ENCODE peak calls at places on chromosomes 2 and 18, in four cellular contexts. One of them, this sample, is unnamed.

GRCh38 chr2:112259509-112260294 is 4.9 kb upstream of the ZC3H8 start:
- DNase-seq in AG08395: peak
- DNase-seq in NCI-H1092 treated with DMSO at 0.1 percent for 48 hours: peak
- DNase-seq in WTC11: peak
- DNase-seq in this sample: peak

GRCh38 chr2:46173636-46174253 is 123.5 kb upstream of the EPAS1 start:
- DNase-seq in AG08395: no peak
- DNase-seq in NCI-H1092 treated with DMSO at 0.1 percent for 48 hours: no peak
- DNase-seq in WTC11: no peak
- DNase-seq in this sample: no peak

GRCh38 chr18:48460929-48461583 is 51.9 kb upstream of the ZBTB7C start:
- DNase-seq in AG08395: no peak
- DNase-seq in NCI-H1092 treated with DMSO at 0.1 percent for 48 hours: no peak
- DNase-seq in WTC11: no peak
- DNase-seq in this sample: peak

GRCh38 chr2:112979731-112980130 is 1.9 kb downstream of the IL36G start:
- DNase-seq in AG08395: no peak
- DNase-seq in NCI-H1092 treated with DMSO at 0.1 percent for 48 hours: no peak
- DNase-seq in WTC11: no peak
- DNase-seq in this sample: no peak

GRCh38 chr2:121006783-121007489 is 271.3 kb downstream of the GLI2 start:
- DNase-seq in AG08395: no peak
- DNase-seq in NCI-H1092 treated with DMSO at 0.1 percent for 48 hours: no peak
- DNase-seq in WTC11: no peak
- DNase-seq in this sample: no peak

GRCh38 chr18:3217930-3218647 is 1.7 kb downstream of the MYOM1 start:
- DNase-seq in AG08395: no peak
- DNase-seq in NCI-H1092 treated with DMSO at 0.1 percent for 48 hours: no peak
- DNase-seq in WTC11: no peak
- DNase-seq in this sample: no peak

GRCh38 chr2:9282713-9283112 is 76.1 kb downstream of the ASAP2 start:
- DNase-seq in AG08395: no peak
- DNase-seq in NCI-H1092 treated with DMSO at 0.1 percent for 48 hours: no peak
- DNase-seq in WTC11: no peak
- DNase-seq in this sample: no peak

GRCh38 chr2:63048367-63049171 is 2.1 kb upstream of the OTX1 start:
- DNase-seq in AG08395: no peak
- DNase-seq in NCI-H1092 treated with DMSO at 0.1 percent for 48 hours: no peak
- DNase-seq in WTC11: peak
- DNase-seq in this sample: no peak

GRCh38 chr2:235746257-235746934 is 252.6 kb downstream of the AGAP1 start:
- DNase-seq in AG08395: peak
- DNase-seq in NCI-H1092 treated with DMSO at 0.1 percent for 48 hours: peak
- DNase-seq in WTC11: peak
- DNase-seq in this sample: peak

GRCh38 chr18:11324956-11325873 is 175.8 kb upstream of the PIEZO2 start:
- DNase-seq in AG08395: peak
- DNase-seq in NCI-H1092 treated with DMSO at 0.1 percent for 48 hours: no peak
- DNase-seq in WTC11: no peak
- DNase-seq in this sample: peak

GRCh38 chr2:97546711-97547110 is 43.0 kb downstream of the ANKRD36B start:
- DNase-seq in AG08395: no peak
- DNase-seq in NCI-H1092 treated with DMSO at 0.1 percent for 48 hours: no peak
- DNase-seq in WTC11: no peak
- DNase-seq in this sample: no peak

GRCh38 chr2:33354981-33355380 is 121.5 kb upstream of the RASGRP3 start:
- DNase-seq in AG08395: peak
- DNase-seq in NCI-H1092 treated with DMSO at 0.1 percent for 48 hours: no peak
- DNase-seq in WTC11: no peak
- DNase-seq in this sample: peak

GRCh38 chr2:145344076-145344724 is 824.3 kb upstream of the ZEB2 start:
- DNase-seq in AG08395: peak
- DNase-seq in NCI-H1092 treated with DMSO at 0.1 percent for 48 hours: no peak
- DNase-seq in WTC11: no peak
- DNase-seq in this sample: peak

GRCh38 chr18:48866028-48866733 is 84.6 kb downstream of the SMAD7 start:
- DNase-seq in AG08395: peak
- DNase-seq in NCI-H1092 treated with DMSO at 0.1 percent for 48 hours: peak
- DNase-seq in WTC11: no peak
- DNase-seq in this sample: peak

GRCh38 chr2:213101686-213102460 is 49.5 kb downstream of the IKZF2 start:
- DNase-seq in AG08395: no peak
- DNase-seq in NCI-H1092 treated with DMSO at 0.1 percent for 48 hours: no peak
- DNase-seq in WTC11: no peak
- DNase-seq in this sample: no peak

GRCh38 chr18:10123006-10123950 is 209.5 kb downstream of the VAPA start:
- DNase-seq in AG08395: no peak
- DNase-seq in NCI-H1092 treated with DMSO at 0.1 percent for 48 hours: no peak
- DNase-seq in WTC11: no peak
- DNase-seq in this sample: peak

GRCh38 chr2:74086001-74086400 is 61.7 kb downstream of the BOLA3 start:
- DNase-seq in AG08395: no peak
- DNase-seq in NCI-H1092 treated with DMSO at 0.1 percent for 48 hours: no peak
- DNase-seq in WTC11: no peak
- DNase-seq in this sample: no peak

GRCh38 chr2:83596592-83597339 is 862.3 kb downstream of the SUCLG1 start:
- DNase-seq in AG08395: no peak
- DNase-seq in NCI-H1092 treated with DMSO at 0.1 percent for 48 hours: no peak
- DNase-seq in WTC11: no peak
- DNase-seq in this sample: no peak

GRCh38 chr2:46549159-46549902 is 70.0 kb downstream of the TMEM247 start:
- DNase-seq in AG08395: no peak
- DNase-seq in NCI-H1092 treated with DMSO at 0.1 percent for 48 hours: no peak
- DNase-seq in WTC11: no peak
- DNase-seq in this sample: no peak

GRCh38 chr2:235483313-235483712 is 10.5 kb upstream of the AGAP1 start:
- DNase-seq in AG08395: no peak
- DNase-seq in NCI-H1092 treated with DMSO at 0.1 percent for 48 hours: no peak
- DNase-seq in WTC11: no peak
- DNase-seq in this sample: no peak

GRCh38 chr18:71168576-71169145 is 879.8 kb downstream of the SOCS6 start:
- DNase-seq in AG08395: no peak
- DNase-seq in NCI-H1092 treated with DMSO at 0.1 percent for 48 hours: no peak
- DNase-seq in WTC11: no peak
- DNase-seq in this sample: no peak

GRCh38 chr2:219709261-219709867 is 81.9 kb downstream of the SLC4A3 start:
- DNase-seq in AG08395: no peak
- DNase-seq in NCI-H1092 treated with DMSO at 0.1 percent for 48 hours: no peak
- DNase-seq in WTC11: no peak
- DNase-seq in this sample: no peak

GRCh38 chr2:219722276-219722883 is 95.0 kb downstream of the SLC4A3 start:
- DNase-seq in AG08395: no peak
- DNase-seq in NCI-H1092 treated with DMSO at 0.1 percent for 48 hours: no peak
- DNase-seq in WTC11: no peak
- DNase-seq in this sample: peak

GRCh38 chr2:96267159-96267971 is 1.3 kb downstream of the CIAO1 start:
- DNase-seq in AG08395: peak
- DNase-seq in NCI-H1092 treated with DMSO at 0.1 percent for 48 hours: no peak
- DNase-seq in WTC11: peak
- DNase-seq in this sample: peak